ENCODE peak calls at places on chromosomes 12 and 14, in eight cellular contexts. A, M, Z, O, P, D, T and L are unnamed samples.
A peak's percentile ranks its signal among the peaks of the same experiment; 100 is the strongest.

GRCh38 chr14:71240866-71241520 is 333.7 kb downstream of the PCNX1 start:
- DNase-seq in A (no peak), M (no peak), Z (no peak), O (no peak), P (no peak), D (no peak), T (no peak), L (no peak)

GRCh38 chr14:102415671-102416070 is 52.9 kb downstream of the TECPR2 start:
- DNase-seq in A (no peak), M (no peak), Z (no peak), O (no peak), P (no peak), D (no peak), T (peak; percentile 32), L (no peak)

GRCh38 chr12:103742349-103742784 is 98.7 kb downstream of the NT5DC3 start:
- DNase-seq in A (peak; percentile 14), M (peak; percentile 32), Z (no peak), O (no peak), P (no peak), D (peak; percentile 24), T (no peak), L (peak; percentile 97)

GRCh38 chr14:31945074-31945613 is 132.0 kb upstream of the ARHGAP5 start:
- DNase-seq in A (no peak), M (no peak), Z (peak; percentile 13), O (no peak), P (no peak), D (no peak), T (no peak), L (peak; percentile 88)

GRCh38 chr12:124520258-124520657 is 47.2 kb downstream of the NCOR2 start:
- DNase-seq in A (peak; percentile 95), M (peak; percentile 75), Z (no peak), O (peak; percentile 66), P (peak; percentile 59), D (no peak), T (no peak), L (no peak)

GRCh38 chr14:68146812-68147211 is 327.2 kb downstream of the RAD51B start:
- DNase-seq in A (peak; percentile 69), M (peak; percentile 96), Z (no peak), O (peak; percentile 97), P (no peak), D (peak; percentile 49), T (no peak), L (no peak)

GRCh38 chr12:128623748-128624147 is 200.0 kb downstream of the SLC15A4 start:
- DNase-seq in A (no peak), M (no peak), Z (no peak), O (no peak), P (no peak), D (no peak), T (no peak), L (no peak)

GRCh38 chr14:99213101-99213500 is 58.9 kb downstream of the BCL11B start:
- DNase-seq in A (no peak), M (no peak), Z (no peak), O (no peak), P (no peak), D (peak; percentile 75), T (no peak), L (no peak)

GRCh38 chr12:9866786-9867379 is 2.3 kb downstream of the CLEC2B start:
- DNase-seq in A (no peak), M (no peak), Z (no peak), O (no peak), P (no peak), D (peak; percentile 26), T (no peak), L (no peak)

GRCh38 chr12:9868271-9868815 is 811 bp downstream of the CLEC2B start:
- DNase-seq in A (no peak), M (no peak), Z (no peak), O (peak; percentile 39), P (no peak), D (peak; percentile 59), T (no peak), L (peak; percentile 20)

GRCh38 chr12:9867531-9867930 is 1.6 kb downstream of the CLEC2B start:
- DNase-seq in A (no peak), M (no peak), Z (no peak), O (peak; percentile 14), P (no peak), D (peak; percentile 25), T (no peak), L (no peak)

GRCh38 chr12:9868951-9869306 is 225 bp downstream of the CLEC2B start:
- DNase-seq in A (no peak), M (no peak), Z (no peak), O (no peak), P (no peak), D (no peak), T (no peak), L (no peak)

DNA sequence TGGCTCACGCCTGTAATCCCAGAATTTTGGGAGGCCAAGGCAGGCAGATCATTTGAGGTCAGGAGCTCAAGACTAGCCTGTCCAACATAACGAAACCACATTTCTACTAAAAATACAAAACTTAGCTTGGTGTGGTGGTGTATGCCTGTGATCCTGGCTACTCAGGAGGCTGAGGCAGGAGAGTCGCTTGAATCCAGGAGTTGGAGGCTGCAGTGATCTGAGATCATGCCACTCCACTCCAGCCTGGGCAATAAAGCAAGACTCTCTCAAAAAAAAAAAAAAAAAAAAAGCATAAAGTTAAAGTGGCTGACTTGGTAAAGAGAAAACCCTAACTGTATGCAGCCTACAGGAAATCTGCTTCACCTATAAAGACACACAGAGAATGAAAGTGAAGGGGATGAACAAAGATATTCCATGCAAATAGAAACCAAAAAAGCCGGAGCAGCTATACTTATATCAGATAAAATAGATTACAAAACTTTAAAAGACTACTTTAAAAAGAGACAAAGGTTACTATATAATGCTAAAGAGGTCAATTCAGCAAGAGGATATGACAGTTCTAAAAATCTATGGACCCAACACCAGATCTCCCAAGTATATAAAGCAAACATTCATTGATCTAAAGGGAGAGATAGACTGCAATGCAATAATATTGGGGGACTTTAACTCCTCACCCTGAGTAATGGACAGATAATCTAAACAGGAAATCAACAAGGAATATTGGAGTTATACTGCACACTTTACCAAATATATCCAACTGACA is 4.1 kb downstream of the CLEC2B start:
- DNase-seq in A (no peak), M (no peak), Z (no peak), O (no peak), P (no peak), D (peak; percentile 7), T (no peak), L (peak; percentile 12)
- H3K4me3 ChIP-seq in A (no peak overlapping the region), M (no peak overlapping the region), Z (peak overlapping the region; percentile 52), O (no peak overlapping the region), P (peak overlapping the region; percentile 71), D (peak overlapping the region; percentile 11), T (no peak overlapping the region), L (peak overlapping the region; percentile 11)

DNA sequence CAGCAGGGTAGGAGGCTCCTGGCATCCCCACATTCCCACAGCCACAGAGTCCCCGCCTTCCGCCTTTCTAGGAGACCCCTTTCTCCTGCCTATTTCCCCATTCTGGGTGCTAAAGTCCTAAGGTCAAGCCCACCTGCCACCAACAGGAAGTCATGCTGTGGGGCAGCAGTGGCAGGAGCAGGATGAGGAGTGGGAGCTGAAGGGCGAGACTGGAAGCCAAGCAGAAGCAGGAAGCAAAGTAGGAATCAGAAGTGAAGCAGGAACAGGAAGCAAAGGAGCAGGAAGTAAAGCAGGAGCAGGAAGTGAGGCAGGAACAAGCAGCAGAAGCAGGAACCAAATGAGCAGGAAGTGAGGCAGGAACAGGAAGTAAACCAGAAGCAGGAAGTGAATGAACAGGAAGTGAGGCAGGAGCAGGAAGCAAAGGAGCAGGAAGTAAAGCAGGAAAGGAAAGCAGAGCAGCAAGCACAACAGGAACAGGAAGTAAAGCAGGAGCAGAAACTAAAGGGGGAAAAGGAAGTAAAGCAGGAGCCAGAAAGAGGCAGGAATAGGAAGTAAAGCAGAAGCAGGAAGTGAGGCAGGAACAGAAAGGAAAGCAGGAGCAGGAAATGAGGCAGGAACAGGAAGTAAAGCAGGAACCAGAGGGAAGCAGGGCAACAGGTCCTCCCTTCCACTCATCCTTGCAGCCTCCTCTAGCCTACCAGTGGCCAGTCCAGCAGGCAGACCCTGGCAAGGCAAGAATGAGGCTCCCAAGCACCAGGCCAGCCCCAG is 38.3 kb upstream of the RIMBP2 start:
- DNase-seq in A (no peak), M (no peak), Z (no peak), O (no peak), P (no peak), D (no peak), T (no peak), L (no peak)
- H3K4me3 ChIP-seq in A (no peak overlapping the region), M (no peak overlapping the region), Z (peak overlapping the region; percentile 42), O (no peak overlapping the region), P (no peak overlapping the region), D (no peak overlapping the region), T (no peak overlapping the region), L (no peak overlapping the region)

DNA sequence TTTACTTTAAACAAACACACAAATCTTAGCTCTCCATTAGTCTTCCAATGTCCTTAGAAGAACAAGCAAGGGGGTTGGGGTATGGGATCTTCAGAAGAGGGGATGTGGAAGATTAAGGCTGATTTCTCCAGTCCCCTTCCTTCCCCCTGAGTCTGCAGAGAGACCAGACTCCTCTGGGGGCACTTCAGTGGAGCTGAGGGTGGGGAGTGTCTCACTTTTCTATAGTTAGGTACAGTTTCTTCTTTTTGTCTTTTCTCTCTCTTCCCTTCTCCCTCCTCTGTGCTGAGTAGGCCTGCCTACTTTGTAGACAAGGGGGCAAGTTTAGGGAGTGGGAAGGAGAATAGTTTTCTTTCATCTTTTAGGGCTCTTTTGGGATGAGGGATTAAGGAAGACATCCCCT is 2.5 kb downstream of the HOXC4 start:
- DNase-seq in A (no peak), M (no peak), Z (no peak), O (no peak), P (no peak), D (no peak), T (no peak), L (no peak)
- H3K4me3 ChIP-seq in A (no peak overlapping the region), M (no peak overlapping the region), Z (no peak overlapping the region), O (peak overlapping the region; percentile 76), P (no peak overlapping the region), D (no peak overlapping the region), T (no peak overlapping the region), L (no peak overlapping the region)

GRCh38 chr12:94190623-94191022 is 42.2 kb downstream of the PLXNC1 start:
- DNase-seq in A (no peak), M (no peak), Z (no peak), O (no peak), P (no peak), D (no peak), T (no peak), L (no peak)

GRCh38 chr12:94185801-94186200 is 37.4 kb downstream of the PLXNC1 start:
- DNase-seq in A (no peak), M (no peak), Z (no peak), O (no peak), P (no peak), D (no peak), T (no peak), L (no peak)

GRCh38 chr12:94184995-94185711 is 36.8 kb downstream of the PLXNC1 start:
- DNase-seq in A (no peak), M (no peak), Z (no peak), O (no peak), P (no peak), D (no peak), T (no peak), L (peak; percentile 32)

GRCh38 chr12:94186461-94187237 is 38.3 kb downstream of the PLXNC1 start:
- DNase-seq in A (peak; percentile 61), M (peak; percentile 63), Z (no peak), O (peak; percentile 55), P (peak; percentile 74), D (peak; percentile 59), T (peak; percentile 84), L (no peak)

DNA sequence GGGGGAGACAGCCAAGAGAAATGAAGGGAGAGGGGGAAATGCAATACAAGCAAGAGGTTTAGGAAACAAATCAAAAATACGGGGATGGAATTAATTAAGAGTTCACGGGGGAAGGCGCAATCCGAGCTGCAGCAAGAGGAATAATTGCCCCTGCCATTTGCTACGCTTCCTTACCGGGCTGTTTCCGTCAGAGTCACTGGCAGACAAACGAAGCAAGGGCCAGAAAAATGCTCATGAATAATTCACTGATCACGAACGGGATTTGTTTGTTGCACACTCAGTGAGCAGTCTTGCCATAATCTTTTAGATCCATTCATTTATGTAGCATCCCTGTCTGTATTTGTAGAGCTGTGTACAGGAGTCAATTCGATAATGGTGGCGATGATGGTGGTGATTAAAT is 39.0 kb downstream of the PLXNC1 start:
- DNase-seq in A (no peak), M (no peak), Z (no peak), O (peak; percentile 47), P (no peak), D (peak; percentile 56), T (no peak), L (no peak)
- H3K4me3 ChIP-seq in A (no peak overlapping the region), M (no peak overlapping the region), Z (no peak overlapping the region), O (peak overlapping the region; percentile 29), P (no peak overlapping the region), D (peak overlapping the region; percentile 27), T (no peak overlapping the region), L (no peak overlapping the region)